ENCODE peak calls at places on chromosomes 6 and 20, in ten cellular contexts. L, F, V, I, B, H, Q, A, E and J are unnamed samples.

GRCh38 chr6:161660666-161661571 is 387.1 kb upstream of the AGPAT4 start:
- DNase-seq in Q (no peak), B (no peak), L (no peak), F (no peak), V (no peak), E (no peak), I (no peak), A (no peak), H (no peak), J (no peak)

GRCh38 chr20:9214676-9215075 is 145.8 kb downstream of the PLCB4 start:
- DNase-seq in Q (no peak), I (peak), H (no peak), E (no peak), V (no peak), A (no peak), L (no peak), B (no peak), F (no peak), J (no peak)

GRCh38 chr6:52958546-52959255 is 36.4 kb downstream of the GSTA4 start:
- DNase-seq in E (no peak), V (no peak), F (no peak), Q (no peak), A (no peak), H (no peak), L (no peak), B (no peak), I (no peak), J (no peak)

GRCh38 chr6:35052694-35053565 is 88.2 kb downstream of the TCP11 start:
- DNase-seq in A (peak), I (no peak), Q (peak), F (peak), L (no peak), E (no peak), H (no peak), V (no peak), B (no peak), J (no peak)

GRCh38 chr20:11270566-11270965 is 596.8 kb upstream of the JAG1 start:
- DNase-seq in I (no peak), B (no peak), H (no peak), V (no peak), Q (peak), E (peak), A (no peak), L (no peak), F (no peak), J (no peak)

GRCh38 chr6:96907498-96907897 is 9.8 kb upstream of the NDUFAF4 start:
- DNase-seq in L (no peak), H (no peak), E (no peak), F (no peak), V (no peak), B (no peak), Q (no peak), A (no peak), I (peak), J (no peak)

GRCh38 chr6:139711714-139712585 is 337.5 kb upstream of the CITED2 start:
- DNase-seq in L (no peak), B (no peak), Q (no peak), H (no peak), E (no peak), A (no peak), V (no peak), F (no peak), I (peak), J (no peak)

GRCh38 chr20:51492167-51493092 is 50.1 kb downstream of the NFATC2 start:
- DNase-seq in L (peak), V (no peak), F (peak), Q (peak), E (peak), A (no peak), I (no peak), B (no peak), H (peak), J (peak)

GRCh38 chr6:156795825-156796224 is 18.6 kb downstream of the ARID1B start:
- DNase-seq in Q (peak), A (no peak), F (no peak), I (no peak), B (no peak), H (no peak), V (no peak), E (no peak), L (no peak), J (peak)

GRCh38 chr20:16666272-16666671 is 63.6 kb upstream of the SNRPB2 start:
- DNase-seq in A (no peak), V (no peak), L (no peak), B (no peak), H (no peak), E (no peak), Q (no peak), I (no peak), F (no peak), J (no peak)

GRCh38 chr6:127053032-127053908 is 65.2 kb upstream of the RSPO3 start:
- DNase-seq in A (no peak), V (no peak), E (no peak), I (peak), L (no peak), Q (no peak), B (no peak), H (no peak), F (no peak), J (no peak)